ENCODE peak calls at places on chromosomes 16 and 17, in five cellular contexts. N is GM12892, D is uterus, X is ovary, K is transverse colon. A is an unnamed sample.

GRCh38 chr17:81365148-81365600 is 30.1 kb upstream of the BAHCC1 start:
- DNase-seq in D (peak), X (peak), N (no peak), K (peak), A (no peak)

GRCh38 chr17:39016193-39017153 is 49.3 kb upstream of the FBXO47 start:
- DNase-seq in N (no peak), K (no peak), X (no peak), D (no peak), A (no peak)

GRCh38 chr16:30526137-30526822 is at the start of gene ZNF768:
- DNase-seq in X (no peak), K (peak), N (peak), D (peak), A (no peak)

GRCh38 chr17:73612074-73612473 is 32.2 kb downstream of the SDK2 start:
- DNase-seq in N (no peak), X (no peak), D (no peak), K (no peak), A (no peak)

GRCh38 chr16:8355714-8356113 is 234.6 kb downstream of the TMEM114 start:
- DNase-seq in K (no peak), N (no peak), X (no peak), D (no peak), A (no peak)

GRCh38 chr17:5419356-5419958 is at the start of gene NUP88:
- DNase-seq in K (peak), X (peak), N (peak), D (peak), A (peak)

GRCh38 chr17:73464447-73464846 is 152.6 kb upstream of the CDC42EP4 start:
- DNase-seq in X (no peak), N (no peak), D (no peak), K (no peak), A (no peak)

GRCh38 chr17:58913971-58914769 is 158.5 kb downstream of the PPM1E start:
- DNase-seq in N (no peak), D (no peak), K (no peak), X (no peak), A (no peak)

GRCh38 chr16:50308237-50308965 is 42.0 kb downstream of the ADCY7 start:
- DNase-seq in N (peak), D (no peak), K (no peak), X (no peak), A (no peak)

GRCh38 chr16:2808181-2808580 is 8.9 kb upstream of the PRSS21 start:
- DNase-seq in D (no peak), K (no peak), X (no peak), N (no peak), A (no peak)

GRCh38 chr17:31787857-31788570 is 71.0 kb downstream of the COPRS start:
- DNase-seq in N (no peak), X (no peak), K (peak), D (peak), A (no peak)
- TF ChIP-seq POLR2A in N (no peak), X (no peak), K (no peak), D (no peak), A (no peak)

GRCh38 chr17:57622886-57623433 is 122.1 kb downstream of the CCDC182 start:
- DNase-seq in X (no peak), K (no peak), N (peak), D (no peak), A (no peak)
- TF ChIP-seq POLR2A in X (no peak), K (no peak), N (no peak), D (no peak), A (no peak)

DNA sequence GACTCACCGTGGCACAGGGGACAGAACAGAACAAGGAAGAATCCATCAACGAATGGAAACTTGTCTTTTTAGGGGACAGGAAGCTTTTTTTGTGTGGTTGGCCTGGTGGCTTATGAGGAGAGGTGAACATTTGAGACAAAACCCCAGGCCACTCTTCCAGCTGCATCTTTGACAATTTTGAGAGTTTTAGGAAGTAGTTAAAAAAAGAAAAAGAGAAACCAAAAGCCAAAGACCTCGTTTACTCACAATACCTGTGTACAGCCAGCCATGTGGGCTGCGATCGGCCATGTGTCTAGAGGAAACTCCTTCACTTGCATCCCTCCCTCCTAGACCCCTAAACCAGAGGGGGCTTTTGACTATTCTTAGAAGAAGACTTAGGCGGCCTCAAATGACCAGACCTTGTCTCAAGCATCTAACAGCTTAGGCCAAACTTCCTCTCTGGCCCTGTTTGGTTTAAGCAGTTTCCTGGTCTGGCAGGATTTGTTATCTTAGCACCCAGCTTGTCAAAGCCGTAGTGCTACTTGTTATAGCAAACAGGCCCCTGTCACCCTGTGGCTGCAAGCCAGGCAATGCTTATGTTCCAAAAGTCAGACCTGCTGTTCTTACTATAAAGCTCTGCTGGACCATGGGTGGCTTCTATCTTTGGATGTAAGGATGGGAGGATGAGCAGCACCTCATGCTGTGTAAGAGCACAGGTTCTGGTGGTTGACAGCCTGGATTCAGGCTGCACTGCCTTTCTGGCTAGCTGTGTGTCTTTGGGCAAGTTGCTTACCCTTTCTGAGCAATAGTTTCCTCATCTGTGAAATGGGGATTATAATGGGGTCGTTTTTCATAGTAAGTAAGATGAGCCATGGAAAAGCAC is 17.7 kb downstream of the KSR1 start:
- DNase-seq in D (peak), N (no peak), K (no peak), X (no peak), A (peak)
- TF ChIP-seq POLR2A in D (no peak), N (peak), K (no peak), X (no peak), A (peak)

DNA sequence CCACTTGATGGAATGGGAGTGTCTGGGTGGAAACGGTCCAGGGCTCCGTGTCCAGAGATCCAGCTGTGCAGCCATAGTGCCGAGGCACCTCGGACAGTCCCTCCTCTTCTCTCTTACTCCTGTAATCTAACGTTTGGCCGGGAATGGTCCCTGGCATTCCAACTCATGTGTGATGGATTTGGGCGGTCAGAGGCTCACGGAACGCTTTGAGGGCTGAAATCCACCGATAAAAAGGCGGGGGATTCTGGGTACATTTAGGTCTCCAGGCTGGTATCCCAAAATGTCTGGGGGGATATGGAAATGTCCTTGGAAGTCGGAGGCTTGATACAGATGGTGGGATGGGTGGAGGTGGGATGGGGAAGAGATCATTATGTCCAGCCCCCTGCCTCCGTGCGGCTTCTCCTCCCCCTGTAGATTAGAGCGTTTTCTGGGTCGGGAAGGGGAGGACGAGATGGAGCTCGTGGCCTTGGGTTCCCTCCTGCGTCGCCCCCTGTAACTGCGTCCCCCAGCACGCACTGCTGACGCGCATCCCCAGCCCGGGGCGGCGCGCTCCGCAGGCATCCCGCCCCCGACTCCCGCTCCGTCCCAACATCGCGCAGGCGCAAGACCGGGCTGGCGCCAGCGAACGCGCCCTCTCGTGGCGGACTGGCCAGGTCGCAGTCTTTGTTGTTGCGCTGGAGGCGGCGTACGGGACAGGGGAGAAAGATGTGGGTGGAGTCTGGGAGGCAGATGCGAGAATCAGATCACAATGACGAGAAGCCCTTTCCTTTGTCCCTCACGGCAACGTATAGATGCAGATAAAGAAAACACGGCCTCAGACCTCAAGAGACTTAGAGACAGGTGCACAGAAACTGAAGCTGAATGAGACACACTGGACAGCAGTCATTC is 4.5 kb upstream of the SGCA start:
- DNase-seq in N (peak), K (peak), D (peak), X (peak), A (peak)
- TF ChIP-seq POLR2A in N (peak), K (no peak), D (peak), X (peak), A (no peak)

A was measured in erythroblast.